ENCODE peak calls at places on chromosomes 4 and X, in five cellular contexts. E, U, I, S and D are unnamed samples.

GRCh38 chr4:152778656-152779512 is 646 bp downstream of the TIGD4 start:
- DNase-seq in E (peak), U (peak), I (no peak), S (no peak), D (peak)

GRCh38 chrX:35711281-35711680 is 86.9 kb upstream of the MAGEB16 start:
- DNase-seq in E (no peak), U (no peak), I (peak), S (no peak), D (peak)

GRCh38 chr4:13329963-13330362 is 154.2 kb downstream of the RAB28 start:
- DNase-seq in E (no peak), U (no peak), I (peak), S (peak), D (peak)

GRCh38 chr4:144787365-144788263 is 141.7 kb downstream of the HHIP start:
- DNase-seq in E (no peak), U (peak), I (peak), S (no peak), D (peak)

GRCh38 chrX:107537815-107538214 is 88.4 kb downstream of the FRMPD3 start:
- DNase-seq in E (no peak), U (peak), I (peak), S (no peak), D (no peak)

GRCh38 chr4:133812954-133813353 is 388.6 kb downstream of the PABPC4L start:
- DNase-seq in E (no peak), U (no peak), I (no peak), S (no peak), D (no peak)

GRCh38 chr4:1599491-1600210 is 84.5 kb downstream of the FAM53A start:
- DNase-seq in E (no peak), U (no peak), I (no peak), S (peak), D (no peak)

GRCh38 chrX:115630204-115630603 is 69.2 kb downstream of the PLS3 start:
- DNase-seq in E (no peak), U (no peak), I (no peak), S (no peak), D (no peak)

GRCh38 chr4:23235613-23236390 is 543.1 kb downstream of the GBA3 start:
- DNase-seq in E (no peak), U (peak), I (no peak), S (no peak), D (no peak)

GRCh38 chrX:20547649-20548051 is 280.9 kb upstream of the RPS6KA3 start:
- DNase-seq in E (no peak), U (no peak), I (peak), S (peak), D (peak)

GRCh38 chr4:85475631-85476233 is 782 bp downstream of the ARHGAP24 start:
- DNase-seq in E (no peak), U (no peak), I (peak), S (no peak), D (no peak)

GRCh38 chr4:80186666-80187065 is 10.6 kb upstream of the PRDM8 start:
- DNase-seq in E (no peak), U (peak), I (no peak), S (no peak), D (no peak)